ENCODE peak calls at places on chromosomes 2 and 18, in four cellular contexts. T is colonic mucosa, H is HCT116, Y is Caco-2. N is an unnamed sample.

GRCh38 chr2:134193006-134193405 is 60.9 kb upstream of the MGAT5 start:
- DNase-seq in T (no peak), H (no peak), Y (no peak), N (peak; percentile 54)

GRCh38 chr2:75587954-75588587 is 27.3 kb upstream of the EVA1A start:
- DNase-seq in T (no peak), H (no peak), Y (no peak), N (peak; percentile 69)

GRCh38 chr2:68709421-68709911 is 25.1 kb upstream of the ARHGAP25 start:
- DNase-seq in T (no peak), H (peak; percentile 45), Y (no peak), N (peak; percentile 67)

GRCh38 chr2:230230801-230231200 is 5.3 kb downstream of the SP140 start:
- DNase-seq in T (no peak), H (no peak), Y (no peak), N (peak; percentile 28)

GRCh38 chr2:224401641-224402342 is at the start of gene FAM124B:
- DNase-seq in T (peak; percentile 41), H (no peak), Y (no peak), N (peak; percentile 96)

GRCh38 chr2:26344581-26345283 is 1.2 kb upstream of the SELENOI start:
- DNase-seq in T (peak; percentile 36), H (peak; percentile 73), Y (peak; percentile 80), N (peak; percentile 80)

GRCh38 chr2:221731432-221731831 is 159.3 kb upstream of the EPHA4 start:
- DNase-seq in T (no peak), H (no peak), Y (peak; percentile 90), N (no peak)

GRCh38 chr18:55401638-55402191 is 186.3 kb downstream of the TCF4 start:
- DNase-seq in T (no peak), H (no peak), Y (peak; percentile 68), N (peak; percentile 86)

GRCh38 chr18:74896390-74896991 is 298.8 kb downstream of the ZNF407 start:
- DNase-seq in T (peak; percentile 42), H (peak; percentile 51), Y (peak; percentile 46), N (peak; percentile 41)

GRCh38 chr2:176085861-176086771 is 2.4 kb upstream of the EVX2 start:
- DNase-seq in T (peak; percentile 56), H (peak; percentile 13), Y (no peak), N (peak; percentile 45)

GRCh38 chr2:176088937-176089842 is 3.3 kb upstream of the HOXD13 start:
- DNase-seq in T (no peak), H (no peak), Y (no peak), N (no peak)

GRCh38 chr2:176085120-176085788 is 1.5 kb upstream of the EVX2 start:
- DNase-seq in T (peak; percentile 17), H (no peak), Y (no peak), N (no peak)

GRCh38 chr2:176088048-176088936 is 4.2 kb upstream of the HOXD13 start:
- DNase-seq in T (peak; percentile 66), H (peak; percentile 22), Y (no peak), N (peak; percentile 45)

DNA sequence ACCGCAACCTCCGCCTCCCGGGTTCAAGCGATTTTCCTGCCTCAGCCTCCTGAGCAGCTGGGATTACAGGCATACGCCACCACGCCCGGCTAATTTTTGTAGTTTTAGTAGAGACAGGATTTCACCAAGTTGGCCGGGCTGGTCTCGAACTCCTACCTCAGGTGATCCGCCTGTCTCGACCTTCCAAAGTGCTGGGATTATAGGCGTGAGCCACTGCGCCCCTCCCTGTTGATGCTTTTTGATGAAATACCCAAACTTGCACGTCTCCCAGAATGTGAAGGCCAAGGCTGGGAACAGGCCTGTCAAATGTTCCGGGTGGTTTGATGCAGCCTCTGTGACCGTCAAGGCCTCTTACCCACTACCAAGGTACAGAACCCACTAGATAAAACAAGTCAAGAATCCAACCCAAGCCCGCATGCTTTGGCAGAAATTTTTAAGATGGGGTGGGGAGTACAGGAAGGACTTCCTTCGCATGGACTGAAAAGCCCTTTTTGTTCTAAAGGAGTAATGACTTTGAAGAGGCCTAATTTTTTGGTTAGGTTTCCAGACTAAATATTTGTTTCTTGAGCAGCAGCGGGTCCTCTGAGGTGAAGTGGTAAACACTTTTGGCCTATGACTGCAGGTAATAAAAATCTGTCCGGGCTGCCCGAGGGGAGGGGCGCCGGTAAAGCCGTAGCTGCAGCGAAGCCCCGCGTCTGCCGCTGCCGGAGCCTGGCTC is 3.7 kb upstream of the EVX2 start:
- DNase-seq in T (peak; percentile 13), H (no peak), Y (no peak), N (no peak)
- H3K4me3 ChIP-seq in T (peak overlapping the region; percentile 12), H (no peak overlapping the region), Y (peak overlapping the region; percentile 43), N (no peak overlapping the region)

GRCh38 chr18:70169747-70170146 is 35.7 kb downstream of the RTTN start:
- DNase-seq in T (no peak), H (no peak), Y (no peak), N (no peak)

GRCh38 chr18:70175216-70175615 is 30.3 kb downstream of the RTTN start:
- DNase-seq in T (no peak), H (no peak), Y (no peak), N (no peak)

GRCh38 chr18:70166668-70167067 is 38.8 kb downstream of the RTTN start:
- DNase-seq in T (no peak), H (no peak), Y (no peak), N (no peak)

GRCh38 chr18:70176537-70176936 is 28.9 kb downstream of the RTTN start:
- DNase-seq in T (no peak), H (no peak), Y (no peak), N (no peak)

GRCh38 chr18:70172225-70172624 is 33.3 kb downstream of the RTTN start:
- DNase-seq in T (no peak), H (no peak), Y (no peak), N (peak; percentile 63)
- TF ChIP-seq CTCF in T (no peak), H (peak; percentile 29), Y (no peak), N (peak; percentile 60)

GRCh38 chr18:78977627-78978271 is 1.9 kb upstream of the SALL3 start:
- DNase-seq in T (no peak), H (no peak), Y (no peak), N (no peak)

GRCh38 chr18:78980279-78980771 is 707 bp downstream of the SALL3 start:
- DNase-seq in T (no peak), H (no peak), Y (no peak), N (no peak)

GRCh38 chr18:78979682-78980278 is at the start of gene SALL3:
- DNase-seq in T (no peak), H (no peak), Y (no peak), N (no peak)

GRCh38 chr18:78978336-78979057 is 1.1 kb upstream of the SALL3 start:
- DNase-seq in T (no peak), H (no peak), Y (no peak), N (no peak)

GRCh38 chr18:78979058-78979680 is 449 bp upstream of the SALL3 start:
- DNase-seq in T (no peak), H (no peak), Y (no peak), N (peak; percentile 6)
- H3K4me3 ChIP-seq in T (no peak overlapping the region), H (no peak overlapping the region), Y (no peak overlapping the region), N (no peak overlapping the region)

GRCh38 chr2:20052872-20053281 is 1.4 kb upstream of the LAPTM4A start:
- DNase-seq in T (peak; percentile 85), H (peak; percentile 57), Y (peak; percentile 64), N (peak; percentile 89)

GRCh38 chr2:20050712-20051517 is 513 bp downstream of the LAPTM4A start:
- DNase-seq in T (peak; percentile 77), H (no peak), Y (peak; percentile 67), N (peak; percentile 76)

GRCh38 chr2:20050104-20050711 is 1.2 kb downstream of the LAPTM4A start:
- DNase-seq in T (peak; percentile 46), H (no peak), Y (no peak), N (peak; percentile 79)

GRCh38 chr2:20052229-20052871 is 922 bp upstream of the LAPTM4A start:
- DNase-seq in T (no peak), H (no peak), Y (no peak), N (peak; percentile 49)

DNA sequence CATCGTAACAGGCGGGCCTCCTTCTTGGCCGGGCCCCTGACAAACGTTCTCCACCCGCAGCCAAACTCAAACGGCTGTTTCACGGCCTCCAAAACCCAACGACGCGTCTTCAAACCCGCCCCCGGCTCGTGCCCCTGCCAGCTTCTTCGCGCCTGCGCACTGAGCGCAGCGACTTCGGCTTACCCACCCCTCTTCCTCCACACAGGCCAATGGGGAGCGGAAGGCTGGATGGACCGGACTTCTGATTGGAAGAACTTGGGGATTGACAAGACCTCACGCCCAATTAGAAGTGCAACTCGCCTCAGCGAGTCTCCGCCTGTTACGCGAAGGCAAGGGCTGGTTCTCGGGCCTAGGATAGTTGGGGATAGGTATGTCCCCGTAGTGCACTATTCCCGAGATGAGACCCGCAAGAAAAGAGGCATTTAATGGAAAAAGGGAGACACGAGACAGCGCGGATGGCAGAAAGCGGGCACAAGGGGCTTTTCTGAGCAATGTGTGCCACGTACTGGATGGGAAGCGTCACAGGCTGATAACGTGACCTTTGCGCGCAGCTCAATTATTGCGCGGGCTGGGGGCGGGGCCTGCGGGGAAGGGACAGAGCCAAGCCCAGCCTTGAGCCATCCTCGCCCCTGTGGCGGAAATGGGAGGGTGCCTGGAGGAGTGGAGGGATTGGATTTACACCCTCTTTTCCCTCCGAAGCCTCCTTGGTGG is at the start of gene LAPTM4A:
- DNase-seq in T (peak; percentile 99), H (peak; percentile 100), Y (peak; percentile 100), N (peak; percentile 100)
- TF ChIP-seq CTCF in T (no peak), H (no peak), Y (no peak), N (peak; percentile 5)